ENCODE peak calls at places on chromosomes 12 and 14, in ten cellular contexts. One of them, this sample, is unnamed.

GRCh38 chr12:75623631-75624118 is 112.3 kb upstream of the KRR1 start:
- DNase-seq in hypothalamus: no peak
- DNase-seq in AG08395: peak; percentile 21
- DNase-seq in omental fat pad: no peak
- DNase-seq in Calu3: peak; percentile 40
- DNase-seq in foreskin fibroblast: peak; percentile 86
- DNase-seq in NCI-H69: peak; percentile 21
- DNase-seq in B cell: no peak
- DNase-seq in astrocyte of the hippocampus: no peak
- DNase-seq in CD4-positive, alpha-beta T cell: no peak
- DNase-seq in this sample: no peak

GRCh38 chr12:16034136-16034817 is 123.1 kb downstream of the DERA start:
- DNase-seq in AG08395: no peak
- DNase-seq in hypothalamus: no peak
- DNase-seq in foreskin fibroblast: no peak
- DNase-seq in CD4-positive, alpha-beta T cell: no peak
- DNase-seq in astrocyte of the hippocampus: no peak
- DNase-seq in B cell: no peak
- DNase-seq in omental fat pad: no peak
- DNase-seq in NCI-H69: no peak
- DNase-seq in Calu3: no peak
- DNase-seq in this sample: no peak

GRCh38 chr14:52871606-52872005 is 79.2 kb downstream of the FERMT2 start:
- DNase-seq in NCI-H69: no peak
- DNase-seq in AG08395: no peak
- DNase-seq in hypothalamus: no peak
- DNase-seq in astrocyte of the hippocampus: no peak
- DNase-seq in foreskin fibroblast: peak; percentile 38
- DNase-seq in omental fat pad: no peak
- DNase-seq in Calu3: no peak
- DNase-seq in CD4-positive, alpha-beta T cell: no peak
- DNase-seq in B cell: no peak
- DNase-seq in this sample: no peak

GRCh38 chr12:25459541-25459951 is 93.5 kb downstream of the LMNTD1 start:
- DNase-seq in hypothalamus: no peak
- DNase-seq in B cell: peak; percentile 72
- DNase-seq in CD4-positive, alpha-beta T cell: no peak
- DNase-seq in astrocyte of the hippocampus: no peak
- DNase-seq in NCI-H69: no peak
- DNase-seq in AG08395: no peak
- DNase-seq in omental fat pad: no peak
- DNase-seq in foreskin fibroblast: no peak
- DNase-seq in Calu3: no peak
- DNase-seq in this sample: peak; percentile 40

GRCh38 chr12:75568387-75568786 is 57.0 kb upstream of the KRR1 start:
- DNase-seq in B cell: no peak
- DNase-seq in Calu3: no peak
- DNase-seq in omental fat pad: no peak
- DNase-seq in hypothalamus: no peak
- DNase-seq in foreskin fibroblast: peak; percentile 31
- DNase-seq in AG08395: no peak
- DNase-seq in astrocyte of the hippocampus: peak; percentile 77
- DNase-seq in CD4-positive, alpha-beta T cell: no peak
- DNase-seq in NCI-H69: peak; percentile 16
- DNase-seq in this sample: no peak

GRCh38 chr14:75418779-75419768 is 8.7 kb upstream of the JDP2 start:
- DNase-seq in foreskin fibroblast: no peak
- DNase-seq in NCI-H69: peak; percentile 25
- DNase-seq in B cell: peak; percentile 43
- DNase-seq in omental fat pad: no peak
- DNase-seq in hypothalamus: no peak
- DNase-seq in Calu3: peak; percentile 13
- DNase-seq in CD4-positive, alpha-beta T cell: no peak
- DNase-seq in astrocyte of the hippocampus: peak; percentile 43
- DNase-seq in AG08395: no peak
- DNase-seq in this sample: peak; percentile 26

GRCh38 chr14:67577181-67577580 is 22.9 kb downstream of the PIGH start:
- DNase-seq in omental fat pad: no peak
- DNase-seq in foreskin fibroblast: no peak
- DNase-seq in B cell: no peak
- DNase-seq in astrocyte of the hippocampus: no peak
- DNase-seq in Calu3: no peak
- DNase-seq in NCI-H69: no peak
- DNase-seq in CD4-positive, alpha-beta T cell: no peak
- DNase-seq in AG08395: no peak
- DNase-seq in hypothalamus: no peak
- DNase-seq in this sample: no peak

GRCh38 chr14:92645841-92646478 is 102.5 kb downstream of the LGMN start:
- DNase-seq in NCI-H69: no peak
- DNase-seq in astrocyte of the hippocampus: no peak
- DNase-seq in Calu3: no peak
- DNase-seq in CD4-positive, alpha-beta T cell: no peak
- DNase-seq in hypothalamus: no peak
- DNase-seq in B cell: no peak
- DNase-seq in omental fat pad: no peak
- DNase-seq in foreskin fibroblast: peak; percentile 74
- DNase-seq in AG08395: peak; percentile 73
- DNase-seq in this sample: no peak

GRCh38 chr12:44385964-44386363 is 490.2 kb downstream of the NELL2 start:
- DNase-seq in B cell: no peak
- DNase-seq in AG08395: no peak
- DNase-seq in omental fat pad: no peak
- DNase-seq in astrocyte of the hippocampus: no peak
- DNase-seq in hypothalamus: no peak
- DNase-seq in foreskin fibroblast: no peak
- DNase-seq in NCI-H69: no peak
- DNase-seq in CD4-positive, alpha-beta T cell: no peak
- DNase-seq in Calu3: no peak
- DNase-seq in this sample: no peak

GRCh38 chr12:121400332-121401139 is 618 bp downstream of the RNF34 start:
- DNase-seq in omental fat pad: peak; percentile 26
- DNase-seq in B cell: no peak
- DNase-seq in NCI-H69: peak; percentile 76
- DNase-seq in Calu3: peak; percentile 37
- DNase-seq in CD4-positive, alpha-beta T cell: peak; percentile 60
- DNase-seq in foreskin fibroblast: peak; percentile 63
- DNase-seq in AG08395: peak; percentile 21
- DNase-seq in hypothalamus: peak; percentile 17
- DNase-seq in astrocyte of the hippocampus: peak; percentile 65
- DNase-seq in this sample: peak; percentile 40

This sample was measured in GM19239.